ENCODE peak calls at places on chromosomes 16 and 17, in six cellular contexts. D is neural progenitor cell, R is GM23248, B is GM23338, V is MM.1S, L is PC-3. T is an unnamed sample. For H3F3A, the result is how much of the 10 kb centered on the place peaks cover.

GRCh38 chr16:85041184-85041928 is 13.8 kb downstream of the KIAA0513 start:
- DNase-seq in B (no peak), V (no peak), L (no peak), R (no peak), D (no peak), T (no peak)

GRCh38 chr17:73203788-73204479 is 11.1 kb downstream of the COG1 start:
- DNase-seq in V (no peak), R (no peak), L (no peak), D (no peak), B (no peak), T (no peak)

GRCh38 chr16:65782537-65783290 is 583.8 kb upstream of the CDH5 start:
- DNase-seq in L (peak), V (no peak), B (no peak), R (peak), D (no peak), T (no peak)

GRCh38 chr16:79261461-79261860 is 339.1 kb downstream of the MAF start:
- DNase-seq in B (peak), V (no peak), D (peak), L (no peak), R (no peak), T (peak)

GRCh38 chr16:81608515-81609209 is 164.1 kb downstream of the CMIP start:
- DNase-seq in R (peak), D (peak), V (no peak), L (no peak), B (no peak), T (no peak)

GRCh38 chr16:80408014-80408413 is 132.8 kb upstream of the DYNLRB2 start:
- DNase-seq in L (no peak), B (no peak), R (no peak), D (no peak), V (no peak), T (no peak)

GRCh38 chr17:50095626-50096037 is 481 bp downstream of the PDK2 start:
- DNase-seq in V (no peak), L (no peak), B (peak), D (peak), R (peak), T (no peak)

GRCh38 chr16:48330133-48330846 is 54.9 kb downstream of the SIAH1 start:
- DNase-seq in L (no peak), R (peak), V (no peak), B (no peak), D (no peak), T (no peak)

GRCh38 chr16:81655474-81656162 is 123.5 kb upstream of the PLCG2 start:
- DNase-seq in D (no peak), L (no peak), V (no peak), B (no peak), R (no peak), T (no peak)

GRCh38 chr17:82287849-82288601 is 14.5 kb upstream of the CSNK1D start:
- DNase-seq in L (peak), D (no peak), V (no peak), B (no peak), R (no peak), T (peak)

GRCh38 chr16:31696968-31697743 is 169.5 kb downstream of the AHSP start:
- DNase-seq in R (peak), D (peak), V (peak), B (peak), L (peak), T (no peak)

GRCh38 chr17:3796110-3796821 is 4.7 kb downstream of the ITGAE start:
- DNase-seq in D (no peak), L (no peak), R (no peak), B (no peak), V (no peak), T (no peak)

GRCh38 chr17:57432507-57433277 is 176.4 kb downstream of the MSI2 start:
- DNase-seq in L (no peak), R (no peak), V (no peak), B (no peak), D (no peak), T (no peak)

GRCh38 chr16:18932243-18932997 is 6.2 kb upstream of the SMG1 start:
- DNase-seq in L (peak), B (no peak), V (no peak), R (peak), D (peak), T (no peak)

GRCh38 chr17:75232786-75233185 is 27.3 kb downstream of the NUP85 start:
- DNase-seq in D (no peak), V (no peak), B (no peak), L (no peak), R (no peak), T (no peak)

GRCh38 chr17:66240630-66241029 is 11.4 kb upstream of the APOH start:
- DNase-seq in L (peak), D (no peak), R (peak), B (no peak), V (no peak), T (peak)

GRCh38 chr16:15785386-15786059 is 71.3 kb downstream of the MYH11 start:
- DNase-seq in V (no peak), D (no peak), B (no peak), R (peak), L (peak), T (no peak)

GRCh38 chr17:44959821-44960523 is 8.1 kb downstream of the C1QL1 start:
- DNase-seq in B (peak), L (no peak), R (no peak), V (no peak), D (no peak), T (no peak)

GRCh38 chr16:72946474-72947194 is 101.3 kb downstream of the ZFHX3 start:
- DNase-seq in L (no peak), B (no peak), V (no peak), D (no peak), R (no peak), T (no peak)

GRCh38 chr17:7035591-7036368 is at the start of gene SLC16A13:
- DNase-seq in V (peak), D (peak), R (peak), L (peak), B (peak), T (peak)

GRCh38 chr17:5078106-5079028 is at the start of gene ZFP3:
- DNase-seq in R (peak), V (no peak), L (peak), B (peak), D (peak), T (peak)

GRCh38 chr17:58084317-58084981 is 1.2 kb downstream of the DYNLL2 start:
- DNase-seq in L (peak), B (peak), R (peak), D (peak), V (peak), T (peak)

GRCh38 chr17:34365340-34365739 is 2.3 kb upstream of the CCL1 start:
- DNase-seq in V (peak), D (no peak), B (no peak), R (no peak), L (no peak), T (no peak)

GRCh38 chr17:42072323-42073187 is 22.2 kb upstream of the C17orf113 start:
- DNase-seq in R (peak), V (no peak), L (no peak), B (peak), D (peak), T (no peak)

GRCh38 chr17:69050999-69051775 is 9.5 kb downstream of the ABCA9 start:
- DNase-seq in V (no peak), B (no peak), D (no peak), R (peak), L (no peak), T (no peak)

GRCh38 chr17:82984751-82985435 is 94.5 kb upstream of the METRNL start:
- DNase-seq in B (no peak), L (peak), D (no peak), R (no peak), V (no peak), T (no peak)

GRCh38 chr17:6248061-6248460 is 177.9 kb downstream of the WSCD1 start:
- DNase-seq in D (no peak), R (no peak), B (no peak), L (no peak), V (no peak), T (no peak)

GRCh38 chr17:34567665-34568064 is 11.7 kb upstream of the TMEM132E start:
- DNase-seq in L (no peak), V (no peak), R (no peak), B (peak), D (no peak), T (no peak)

GRCh38 chr16:89430436-89431157 is 59.8 kb downstream of the ANKRD11 start:
- DNase-seq in V (no peak), R (no peak), D (no peak), B (no peak), L (no peak), T (no peak)

GRCh38 chr17:36608794-36609497 is 7.6 kb downstream of the MRM1 start:
- DNase-seq in R (peak), V (peak), B (peak), L (peak), D (peak), T (no peak)

GRCh38 chr17:27256225-27257030 is 37.5 kb upstream of the WSB1 start:
- DNase-seq in V (no peak), D (no peak), L (peak), B (no peak), R (peak), T (peak)

GRCh38 chr16:13313351-13313750 is 412.0 kb downstream of the SHISA9 start:
- DNase-seq in B (no peak), V (no peak), D (no peak), L (no peak), R (no peak), T (no peak)
- TF ChIP-seq EZH2 in B (no peak), V (no peak), D (no peak), L (no peak), R (no peak), T (no peak)

DNA sequence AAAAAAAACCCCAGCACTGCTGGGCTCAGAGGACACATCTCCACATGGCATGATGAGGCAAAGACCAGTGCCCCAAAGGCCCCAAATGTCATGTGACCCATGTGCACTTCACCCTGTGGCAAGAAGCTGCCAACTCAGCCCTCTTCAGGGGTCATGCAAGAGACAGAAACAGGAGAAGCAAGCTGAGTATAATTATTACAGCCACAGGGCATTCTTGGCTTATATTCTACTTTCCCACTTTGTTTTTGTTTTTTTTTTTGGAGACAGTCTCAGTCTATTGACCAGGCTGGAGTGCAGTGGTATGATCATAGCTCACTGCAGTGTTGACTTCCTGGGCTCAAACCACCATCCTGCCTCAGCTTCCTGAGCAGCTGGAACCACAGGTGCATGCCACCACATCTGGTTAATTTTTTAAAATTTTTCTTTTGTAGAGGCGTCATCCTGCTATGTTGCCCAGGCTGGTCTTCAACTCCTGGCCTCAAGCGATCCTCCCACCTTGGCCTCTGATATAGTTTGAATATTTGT is 32.7 kb upstream of the LITAF start:
- DNase-seq in D (no peak), L (no peak), V (peak), R (no peak), B (no peak), T (peak)
- H3F3A ChIP-seq in D (under half), L (under half), V (under half), R (under half), B (under half), T (under half)

GRCh38 chr16:67165121-67166034 is 833 bp downstream of the HSF4 start:
- DNase-seq in R (peak), L (no peak), B (peak), V (no peak), D (peak), T (no peak)
- TF ChIP-seq EZH2 in R (no peak), L (no peak), B (peak), V (no peak), D (peak), T (no peak)

DNA sequence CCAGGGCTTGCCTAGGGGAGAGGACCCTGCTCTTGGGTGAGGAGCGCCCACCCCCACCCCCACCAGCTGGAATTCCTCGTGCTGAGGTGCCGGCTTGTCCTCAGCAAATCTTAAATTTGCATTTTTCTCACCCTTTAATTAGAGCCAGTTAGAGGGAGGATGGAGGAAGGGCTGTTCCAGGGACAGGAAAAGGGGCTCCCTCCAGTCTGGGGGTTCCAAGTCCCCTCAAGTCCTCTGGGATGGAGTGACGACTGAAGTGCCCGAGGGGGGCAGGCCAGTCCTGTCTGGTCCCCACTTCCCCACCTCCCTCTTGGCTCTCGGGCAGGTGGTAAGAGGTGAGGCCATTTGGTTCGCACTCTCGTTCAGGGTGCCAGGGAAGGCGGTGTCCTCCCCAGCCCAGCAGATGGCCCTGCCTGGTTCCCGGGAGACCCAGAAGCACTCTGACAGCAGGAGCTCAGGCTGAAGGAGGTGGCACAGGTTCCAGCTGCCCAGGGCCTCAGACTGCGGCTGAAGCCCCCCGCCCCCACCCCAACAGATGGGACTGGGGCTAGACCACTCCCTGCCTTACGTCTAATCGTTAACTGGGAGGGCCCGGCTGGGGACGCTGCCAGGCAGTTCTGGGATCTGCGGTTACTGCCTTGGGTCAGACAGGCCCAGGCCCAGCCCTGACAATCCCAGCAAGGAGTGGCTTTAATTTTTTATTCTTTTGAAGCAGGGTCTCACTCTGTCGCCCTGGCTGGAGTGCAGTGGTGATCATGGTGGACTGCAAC is 2.2 kb downstream of the RAB26 start:
- DNase-seq in R (no peak), V (no peak), L (peak), B (peak), D (peak), T (peak)
- H3F3A ChIP-seq in R (under half), V (half or more), L (under half), B (half or more), D (half or more), T (half or more)

DNA sequence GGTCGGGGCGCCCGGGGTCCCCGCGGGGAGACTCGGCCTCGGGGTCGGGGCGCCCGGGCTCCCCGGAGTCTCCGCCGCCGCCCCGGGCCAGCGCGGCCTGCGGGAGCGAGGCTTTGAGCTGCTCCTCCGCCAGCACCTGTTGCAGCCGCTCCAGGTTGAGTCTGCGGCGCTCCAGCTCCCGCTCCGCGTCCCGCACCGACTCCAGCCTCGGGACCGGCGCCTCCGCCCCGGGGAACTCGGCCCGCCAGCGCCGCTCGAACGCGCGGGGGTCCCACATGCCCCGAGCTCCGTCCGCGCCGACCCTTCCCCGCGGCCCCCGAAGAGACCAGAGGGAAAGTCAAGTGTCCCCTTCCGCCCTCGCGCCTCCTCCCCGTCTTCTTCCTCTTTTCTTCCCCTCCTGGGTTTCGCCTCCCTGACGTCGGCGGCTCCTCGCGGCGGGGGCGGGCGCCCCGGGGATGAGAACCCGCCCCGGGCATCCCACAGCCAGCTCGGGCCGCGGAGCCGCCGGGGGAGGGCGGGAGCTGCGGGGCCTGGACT is 40.8 kb upstream of the BHLHA9 start:
- DNase-seq in B (peak), D (peak), V (no peak), L (no peak), R (peak), T (no peak)
- TF ChIP-seq EZH2 in B (peak), D (peak), V (no peak), L (no peak), R (peak), T (peak)

GRCh38 chr16:86191663-86192062 is 292.7 kb downstream of the IRF8 start:
- DNase-seq in B (no peak), V (no peak), R (no peak), L (no peak), D (no peak), T (no peak)

GRCh38 chr16:86193528-86194193 is 294.7 kb downstream of the IRF8 start:
- DNase-seq in B (no peak), L (no peak), V (no peak), R (no peak), D (no peak), T (no peak)

GRCh38 chr16:86185089-86185488 is 286.1 kb downstream of the IRF8 start:
- DNase-seq in V (no peak), L (no peak), R (no peak), B (no peak), D (no peak), T (no peak)

GRCh38 chr16:86186361-86186760 is 287.4 kb downstream of the IRF8 start:
- DNase-seq in B (no peak), R (no peak), L (no peak), D (no peak), V (no peak), T (no peak)

DNA sequence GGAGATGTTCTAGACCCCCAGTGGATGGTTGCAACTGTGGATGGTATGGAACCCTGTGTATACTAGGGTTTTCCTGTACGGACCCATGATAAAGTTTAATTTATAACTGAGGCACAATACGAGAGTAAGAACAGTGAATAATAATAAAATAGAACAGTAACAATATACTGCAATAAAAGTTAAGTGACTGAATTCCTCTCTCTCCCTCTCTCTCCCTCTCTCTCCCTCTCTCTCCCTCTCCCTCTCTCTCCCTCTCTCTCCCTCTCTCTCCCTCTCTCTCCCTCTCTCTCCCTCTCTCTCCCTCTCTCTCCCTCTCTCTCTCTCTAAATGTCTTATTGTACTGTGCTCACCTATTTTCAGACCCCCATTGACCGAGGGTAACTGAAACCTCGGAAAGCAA is 291.0 kb downstream of the IRF8 start:
- DNase-seq in R (no peak), D (no peak), V (no peak), B (no peak), L (no peak), T (no peak)
- H3F3A ChIP-seq in R (under half), D (under half), V (under half), B (under half), L (under half), T (under half)

T was measured in PC-9.